ENCODE peak calls at places on chromosomes 12 and 14, in five cellular contexts. C, W, Z, I and U are unnamed samples.

GRCh38 chr14:96095581-96096476 is 56.7 kb downstream of the C14orf132 start:
- DNase-seq in C (peak), W (peak), Z (peak), I (no peak), U (peak)

GRCh38 chr12:13196302-13196921 is at the start of gene EMP1:
- DNase-seq in C (peak), W (peak), Z (peak), I (peak), U (peak)

GRCh38 chr12:46303039-46303666 is 34.3 kb upstream of the SLC38A1 start:
- DNase-seq in C (no peak), W (peak), Z (peak), I (no peak), U (no peak)

GRCh38 chr14:85195872-85196477 is 334.0 kb upstream of the FLRT2 start:
- DNase-seq in C (no peak), W (peak), Z (peak), I (no peak), U (no peak)

GRCh38 chr12:122081108-122081696 is 2.6 kb downstream of the MLXIP start:
- DNase-seq in C (peak), W (peak), Z (no peak), I (no peak), U (no peak)

GRCh38 chr14:81162941-81163340 is 57.8 kb downstream of the GTF2A1 start:
- DNase-seq in C (no peak), W (peak), Z (peak), I (no peak), U (no peak)

GRCh38 chr14:65255029-65255545 is 152.8 kb upstream of the MAX start:
- DNase-seq in C (no peak), W (peak), Z (peak), I (no peak), U (no peak)

GRCh38 chr12:64611430-64612286 is 1.4 kb downstream of the RASSF3 start:
- DNase-seq in C (peak), W (no peak), Z (no peak), I (no peak), U (peak)

GRCh38 chr14:29927596-29928341 is at the start of gene PRKD1:
- DNase-seq in C (peak), W (no peak), Z (peak), I (peak), U (peak)

GRCh38 chr14:97301931-97302559 is 504.9 kb downstream of the VRK1 start:
- DNase-seq in C (no peak), W (no peak), Z (no peak), I (no peak), U (no peak)

GRCh38 chr12:122886851-122887816 is 8.8 kb downstream of the VPS37B start:
- DNase-seq in C (no peak), W (peak), Z (peak), I (no peak), U (no peak)

GRCh38 chr14:105418269-105419054 is 1.2 kb upstream of the MTA1 start:
- DNase-seq in C (no peak), W (no peak), Z (no peak), I (no peak), U (peak)

GRCh38 chr12:39124768-39125167 is 219.4 kb upstream of the CPNE8 start:
- DNase-seq in C (no peak), W (no peak), Z (no peak), I (no peak), U (no peak)

GRCh38 chr12:39122562-39123204 is 217.3 kb upstream of the CPNE8 start:
- DNase-seq in C (no peak), W (no peak), Z (no peak), I (no peak), U (no peak)

GRCh38 chr12:39123580-39123979 is 218.2 kb upstream of the CPNE8 start:
- DNase-seq in C (no peak), W (peak), Z (no peak), I (no peak), U (no peak)

GRCh38 chr12:39127401-39127800 is 222.0 kb upstream of the CPNE8 start:
- DNase-seq in C (no peak), W (peak), Z (peak), I (no peak), U (no peak)

DNA sequence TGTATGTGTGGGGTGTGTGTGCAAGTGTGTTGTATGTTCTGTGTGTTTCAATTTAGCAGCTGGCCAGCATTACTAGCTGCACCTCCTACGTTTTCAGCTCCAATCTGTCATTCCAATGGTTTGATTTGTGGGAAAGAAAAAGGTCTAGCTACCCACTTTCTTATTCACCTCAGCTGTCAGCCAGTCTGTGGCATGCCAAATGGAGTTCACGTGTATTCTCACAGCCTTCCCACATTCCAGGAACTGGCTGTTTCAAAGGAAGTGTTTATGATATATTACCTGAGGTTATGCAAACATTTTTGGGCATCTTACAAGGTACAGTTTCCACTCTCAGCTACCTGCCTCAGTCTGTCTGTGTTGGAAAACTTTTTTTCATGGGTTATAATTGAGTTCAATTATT is 220.2 kb upstream of the CPNE8 start:
- DNase-seq in C (no peak), W (peak), Z (no peak), I (no peak), U (no peak)
- TF ChIP-seq CTCF in C (no peak), W (no peak), Z (no peak), I (no peak), U (no peak)

DNA sequence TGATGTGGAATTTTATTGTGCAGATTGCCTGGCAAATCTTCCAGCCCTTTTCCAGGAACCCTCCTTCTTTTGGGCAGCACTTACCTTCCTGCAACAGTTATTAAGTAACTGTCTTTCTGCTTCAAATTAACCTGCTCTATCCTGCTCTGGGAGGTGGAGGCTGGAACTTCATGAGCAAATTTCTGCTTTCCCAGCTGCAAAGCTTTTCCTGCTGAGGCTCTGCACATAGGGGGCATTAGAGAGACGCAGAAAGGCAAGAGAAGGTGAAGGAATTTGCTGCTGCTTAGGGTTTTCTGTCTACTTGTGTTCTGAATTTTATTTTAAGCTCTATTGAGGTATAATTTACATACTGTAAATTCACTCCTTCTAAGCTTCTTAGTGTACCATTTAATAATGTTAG is 259.2 kb downstream of the PCNX1 start:
- DNase-seq in C (no peak), W (peak), Z (peak), I (no peak), U (no peak)
- TF ChIP-seq CTCF in C (no peak), W (peak), Z (peak), I (peak), U (peak)

DNA sequence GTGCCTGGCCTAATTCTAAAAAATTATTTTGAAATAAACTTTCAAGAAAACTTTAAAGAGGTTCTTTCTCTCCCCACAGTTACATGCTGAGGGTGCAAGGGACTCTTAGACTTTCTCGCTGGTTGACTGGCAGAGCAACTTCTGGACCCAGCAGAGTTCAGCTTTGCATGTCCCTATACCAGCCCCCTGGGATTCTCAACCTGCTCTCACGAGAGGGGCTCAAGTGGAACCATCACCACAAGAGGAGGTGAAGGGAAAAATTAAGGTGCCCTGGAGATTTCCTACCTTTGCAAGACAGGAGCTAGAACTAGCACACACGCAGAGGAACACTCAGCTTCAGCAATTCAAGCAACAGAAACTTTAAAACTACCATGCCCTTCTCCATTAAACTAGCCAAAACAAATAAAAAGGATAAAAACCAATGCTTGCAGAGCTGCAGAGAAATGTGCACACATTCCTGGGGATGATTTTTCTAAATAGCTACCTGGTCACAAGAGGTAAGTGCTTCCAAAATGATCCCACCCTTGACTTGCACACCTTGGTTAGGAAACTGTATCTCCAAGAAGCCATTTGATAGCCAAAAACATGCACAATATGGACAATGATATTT is 2.5 kb downstream of the HVCN1 start:
- DNase-seq in C (no peak), W (no peak), Z (no peak), I (no peak), U (no peak)
- TF ChIP-seq CTCF in C (no peak), W (no peak), Z (no peak), I (no peak), U (no peak)

DNA sequence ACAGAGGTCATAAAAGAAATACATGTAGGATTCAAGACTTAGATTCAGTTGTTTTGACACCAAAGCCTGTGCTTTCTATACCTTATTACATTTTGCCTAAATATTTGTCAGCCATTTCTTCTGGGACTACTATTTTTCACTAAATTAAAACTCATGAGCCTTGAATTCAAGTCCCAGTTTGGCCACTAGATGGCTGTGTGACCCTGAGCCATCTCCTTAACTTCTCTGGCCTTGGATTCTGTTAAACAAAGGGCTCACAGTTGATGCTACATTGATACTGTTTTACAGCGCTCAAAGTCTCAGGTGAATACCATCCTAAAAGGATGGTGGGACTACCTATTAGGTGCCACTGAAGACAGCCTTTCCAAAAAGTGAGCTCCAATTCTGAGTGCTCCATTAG is 39.6 kb upstream of the CCDC198 start:
- DNase-seq in C (no peak), W (peak), Z (peak), I (no peak), U (no peak)
- TF ChIP-seq CTCF in C (no peak), W (peak), Z (peak), I (no peak), U (no peak)

GRCh38 chr12:124368421-124369032 is 73.6 kb downstream of the RFLNA start:
- DNase-seq in C (no peak), W (no peak), Z (no peak), I (no peak), U (no peak)
- TF ChIP-seq CTCF in C (no peak), W (no peak), Z (peak), I (no peak), U (no peak)

DNA sequence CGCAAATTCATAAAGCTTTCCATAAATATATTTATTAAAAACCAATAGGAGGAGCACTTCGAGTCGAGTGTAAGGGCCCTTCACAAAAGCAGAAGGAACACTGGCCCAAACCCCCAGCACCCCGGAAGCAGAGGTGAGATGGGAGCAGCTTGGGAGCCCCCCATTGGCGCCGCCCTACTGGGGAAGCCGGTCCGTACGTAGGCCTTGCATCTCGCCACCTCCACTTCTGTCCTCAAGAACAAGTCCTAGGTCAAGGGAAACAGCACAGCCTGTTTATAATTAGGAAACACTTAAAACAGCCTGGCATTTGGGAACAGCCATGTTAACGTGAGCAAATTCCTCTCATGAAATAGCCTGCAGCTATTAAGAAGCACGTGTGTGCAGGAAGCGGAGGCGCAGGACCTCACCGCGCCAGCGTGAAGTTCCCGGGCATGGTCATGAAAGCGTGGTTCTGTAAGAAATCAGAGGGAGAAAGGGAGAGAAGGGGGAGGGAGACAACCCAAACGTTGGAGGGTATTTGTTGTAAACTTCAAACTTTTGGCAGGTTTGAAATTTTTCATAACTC is 7.7 kb downstream of the ANKRD9 start:
- DNase-seq in C (no peak), W (no peak), Z (no peak), I (no peak), U (no peak)
- TF ChIP-seq CTCF in C (no peak), W (no peak), Z (peak), I (no peak), U (no peak)